ENCODE peak calls at places on chromosomes 13 and 19, in five cellular contexts. J is stimulated activated CD8-positive, alpha-beta memory T cell treated with anti-CD3 and anti-CD28 coated beads, Interleukin-15, amount 100 ng/mL, for 24 hours; H is NCI-H1105; L is NCI-H1694; Z is putamen. I is an unnamed sample.

GRCh38 chr13:40475617-40476016 is 190.8 kb downstream of the FOXO1 start:
- DNase-seq in J (no peak), H (no peak), L (no peak), Z (no peak), I (no peak)

GRCh38 chr13:113903361-113903760 is 39.5 kb upstream of the GAS6 start:
- DNase-seq in J (no peak), H (no peak), L (no peak), Z (no peak), I (no peak)

GRCh38 chr13:33519561-33520479 is 234.3 kb upstream of the STARD13 start:
- DNase-seq in J (no peak), H (no peak), L (no peak), Z (no peak), I (no peak)

GRCh38 chr13:22198001-22198400 is 527.1 kb downstream of the FGF9 start:
- DNase-seq in J (no peak), H (no peak), L (no peak), Z (no peak), I (no peak)

GRCh38 chr13:113495494-113496251 is 5.2 kb upstream of the DCUN1D2 start:
- DNase-seq in J (no peak), H (no peak), L (no peak), Z (no peak), I (no peak)

GRCh38 chr13:46489586-46490023 is 63.4 kb upstream of the LRCH1 start:
- DNase-seq in J (no peak), H (no peak), L (no peak), Z (no peak), I (no peak)

GRCh38 chr13:66805657-66806056 is 424.5 kb downstream of the PCDH9 start:
- DNase-seq in J (no peak), H (peak; percentile 21), L (peak; percentile 30), Z (no peak), I (no peak)

GRCh38 chr13:110108348-110109139 is 198.4 kb downstream of the COL4A1 start:
- DNase-seq in J (no peak), H (peak; percentile 82), L (no peak), Z (peak; percentile 44), I (peak; percentile 59)

GRCh38 chr19:15466851-15467733 is 2.7 kb upstream of the RASAL3 start:
- DNase-seq in J (no peak), H (no peak), L (no peak), Z (no peak), I (no peak)

GRCh38 chr13:113786262-113786841 is 27.3 kb downstream of the TMEM255B start:
- DNase-seq in J (no peak), H (no peak), L (no peak), Z (no peak), I (no peak)

GRCh38 chr13:75458696-75459422 is 23.1 kb downstream of the TBC1D4 start:
- DNase-seq in J (no peak), H (peak; percentile 46), L (no peak), Z (no peak), I (no peak)

I was measured in progenitor cell of endocrine pancreas.